ENCODE peak calls at places on chromosomes 1 and 21, in four cellular contexts. One of them, this sample, is unnamed.

GRCh38 chr1:189859385-189859977 is 618.2 kb downstream of the BRINP3 start:
- DNase-seq in AG09319: no peak
- DNase-seq in ELF-1: peak; percentile 73
- DNase-seq in HT-29: peak; percentile 36
- DNase-seq in this sample: no peak

GRCh38 chr1:241323510-241323909 is 33.5 kb downstream of the RGS7 start:
- DNase-seq in ELF-1: peak; percentile 63
- DNase-seq in HT-29: peak; percentile 49
- DNase-seq in AG09319: no peak
- DNase-seq in this sample: no peak

GRCh38 chr1:148263128-148263905 is 111.2 kb upstream of the NBPF11 start:
- DNase-seq in AG09319: no peak
- DNase-seq in HT-29: peak; percentile 94
- DNase-seq in ELF-1: peak; percentile 96
- DNase-seq in this sample: no peak

GRCh38 chr1:151520359-151520758 is 9.2 kb downstream of the CGN start:
- DNase-seq in HT-29: no peak
- DNase-seq in ELF-1: no peak
- DNase-seq in AG09319: no peak
- DNase-seq in this sample: no peak

GRCh38 chr1:7705048-7705907 is 65.8 kb upstream of the VAMP3 start:
- DNase-seq in ELF-1: peak; percentile 46
- DNase-seq in HT-29: no peak
- DNase-seq in AG09319: no peak
- DNase-seq in this sample: no peak

GRCh38 chr1:2493691-2494322 is 17.7 kb downstream of the PLCH2 start:
- DNase-seq in AG09319: no peak
- DNase-seq in HT-29: no peak
- DNase-seq in ELF-1: no peak
- DNase-seq in this sample: peak; percentile 3

GRCh38 chr1:245873883-245874671 is 633.0 kb downstream of the SMYD3 start:
- DNase-seq in HT-29: no peak
- DNase-seq in ELF-1: no peak
- DNase-seq in AG09319: no peak
- DNase-seq in this sample: no peak

GRCh38 chr1:48876221-48876785 is 99.6 kb upstream of the BEND5 start:
- DNase-seq in ELF-1: peak; percentile 27
- DNase-seq in AG09319: no peak
- DNase-seq in HT-29: no peak
- DNase-seq in this sample: peak; percentile 11

GRCh38 chr1:37998913-37999433 is 6.3 kb downstream of the FHL3 start:
- DNase-seq in HT-29: no peak
- DNase-seq in ELF-1: no peak
- DNase-seq in AG09319: no peak
- DNase-seq in this sample: no peak

GRCh38 chr1:53321366-53321765 is 6.5 kb downstream of the LRP8 start:
- DNase-seq in AG09319: no peak
- DNase-seq in ELF-1: peak; percentile 78
- DNase-seq in HT-29: peak; percentile 16
- DNase-seq in this sample: no peak

GRCh38 chr1:77018386-77019156 is 151.3 kb downstream of the ST6GALNAC5 start:
- DNase-seq in ELF-1: peak; percentile 62
- DNase-seq in HT-29: no peak
- DNase-seq in AG09319: no peak
- DNase-seq in this sample: no peak

GRCh38 chr1:118826669-118827068 is 161.5 kb downstream of the TBX15 start:
- DNase-seq in AG09319: no peak
- DNase-seq in ELF-1: no peak
- DNase-seq in HT-29: peak; percentile 32
- DNase-seq in this sample: no peak

GRCh38 chr1:53754484-53755312 is 15.7 kb upstream of the GLIS1 start:
- DNase-seq in ELF-1: peak; percentile 57
- DNase-seq in HT-29: peak; percentile 62
- DNase-seq in AG09319: peak; percentile 39
- DNase-seq in this sample: no peak

GRCh38 chr1:21333824-21334213 is 43.6 kb upstream of the ECE1 start:
- DNase-seq in ELF-1: no peak
- DNase-seq in HT-29: no peak
- DNase-seq in AG09319: no peak
- DNase-seq in this sample: no peak

GRCh38 chr1:59015708-59016107 is 231.9 kb upstream of the JUN start:
- DNase-seq in HT-29: no peak
- DNase-seq in ELF-1: peak; percentile 17
- DNase-seq in AG09319: peak; percentile 22
- DNase-seq in this sample: no peak

GRCh38 chr21:45289655-45290515 is 2.2 kb upstream of the POFUT2 start:
- DNase-seq in AG09319: no peak
- DNase-seq in HT-29: no peak
- DNase-seq in ELF-1: no peak
- DNase-seq in this sample: no peak

This sample was measured in AG09309.